ENCODE peak calls at places on chromosomes 16 and 17, in six cellular contexts. S, Z, W, A, G and H are unnamed samples.

GRCh38 chr17:46264456-46265198 is 30.3 kb upstream of the LRRC37A start:
- DNase-seq in S (peak; percentile 71), Z (no peak), A (peak; percentile 60), W (no peak), G (peak; percentile 91), H (peak; percentile 84)

GRCh38 chr17:74531231-74531761 is at the start of gene CD300LB:
- DNase-seq in Z (no peak), G (no peak), S (no peak), A (no peak), W (peak; percentile 3), H (no peak)

GRCh38 chr16:48559462-48560211 is 50.3 kb downstream of the N4BP1 start:
- DNase-seq in W (no peak), A (no peak), S (no peak), Z (no peak), G (no peak), H (no peak)

GRCh38 chr16:30985401-30986128 is 558 bp downstream of the HSD3B7 start:
- DNase-seq in Z (no peak), A (peak; percentile 54), S (peak; percentile 16), G (no peak), W (no peak), H (no peak)

GRCh38 chr17:32142038-32142856 is at the start of gene RHOT1:
- DNase-seq in A (peak; percentile 87), W (peak; percentile 72), S (peak; percentile 84), Z (peak; percentile 85), G (peak; percentile 92), H (peak; percentile 76)

GRCh38 chr17:83089322-83090156 is 10.1 kb downstream of the METRNL start:
- DNase-seq in A (no peak), S (no peak), G (no peak), Z (no peak), W (no peak), H (no peak)

GRCh38 chr17:29243792-29244191 is 2.9 kb upstream of the CRYBA1 start:
- DNase-seq in W (no peak), Z (peak; percentile 45), A (peak; percentile 52), S (no peak), G (peak; percentile 66), H (no peak)

GRCh38 chr17:64787255-64787920 is 125.3 kb upstream of the SMURF2 start:
- DNase-seq in Z (no peak), G (no peak), A (no peak), W (no peak), S (no peak), H (no peak)

GRCh38 chr16:30353438-30354129 is 1.5 kb downstream of the CD2BP2 start:
- DNase-seq in G (no peak), S (no peak), Z (no peak), A (no peak), W (no peak), H (no peak)

GRCh38 chr17:81084691-81085419 is 49.9 kb downstream of the BAIAP2 start:
- DNase-seq in Z (no peak), S (no peak), W (no peak), G (no peak), A (no peak), H (no peak)

GRCh38 chr16:30741461-30741914 is 6.7 kb upstream of the PHKG2 start:
- DNase-seq in W (no peak), A (peak; percentile 78), Z (no peak), S (peak; percentile 83), G (peak; percentile 92), H (peak; percentile 86)

GRCh38 chr16:13895516-13895915 is 24.4 kb upstream of the ERCC4 start:
- DNase-seq in A (no peak), S (no peak), W (no peak), G (no peak), Z (no peak), H (no peak)

GRCh38 chr17:50110591-50111349 is 15.6 kb downstream of the PDK2 start:
- DNase-seq in A (no peak), Z (no peak), W (no peak), S (no peak), G (no peak), H (no peak)

GRCh38 chr17:43905985-43906852 is 1.1 kb downstream of the MPP2 start:
- DNase-seq in S (peak; percentile 58), W (peak; percentile 50), A (peak; percentile 82), Z (no peak), G (peak; percentile 58), H (peak; percentile 47)

GRCh38 chr16:4060823-4061222 is 55.4 kb downstream of the ADCY9 start:
- DNase-seq in W (no peak), G (no peak), Z (no peak), S (no peak), A (no peak), H (no peak)

GRCh38 chr17:56313201-56313600 is 159.9 kb downstream of the ANKFN1 start:
- DNase-seq in A (no peak), Z (no peak), G (no peak), W (no peak), S (peak; percentile 10), H (no peak)

GRCh38 chr17:6088141-6088540 is 18.0 kb downstream of the WSCD1 start:
- DNase-seq in G (no peak), A (no peak), S (no peak), W (no peak), Z (no peak), H (no peak)

GRCh38 chr17:65170839-65171238 is 33.7 kb downstream of the RGS9 start:
- DNase-seq in S (peak; percentile 37), W (no peak), G (peak; percentile 80), Z (no peak), A (no peak), H (no peak)

GRCh38 chr16:81251871-81252270 is 13.4 kb downstream of the BCO1 start:
- DNase-seq in W (no peak), S (peak; percentile 64), G (peak; percentile 42), A (peak; percentile 37), Z (no peak), H (no peak)

GRCh38 chr17:27323538-27324212 is 29.8 kb downstream of the WSB1 start:
- DNase-seq in A (peak; percentile 78), W (no peak), S (peak; percentile 83), G (peak; percentile 79), Z (no peak), H (peak; percentile 51)

GRCh38 chr16:4576008-4576407 is 19.9 kb downstream of the C16orf96 start:
- DNase-seq in A (no peak), W (no peak), Z (no peak), G (no peak), S (no peak), H (no peak)

GRCh38 chr17:2023692-2024571 is 1.2 kb downstream of the RTN4RL1 start:
- DNase-seq in S (peak; percentile 35), Z (peak; percentile 24), G (peak; percentile 68), A (peak; percentile 42), W (peak; percentile 48), H (no peak)

GRCh38 chr16:30615358-30616076 is 5.3 kb upstream of the ZNF689 start:
- DNase-seq in G (peak; percentile 50), Z (peak; percentile 80), W (peak; percentile 60), S (peak; percentile 12), A (peak; percentile 17), H (no peak)

GRCh38 chr17:324151-324571 is 28.4 kb downstream of the RPH3AL start:
- DNase-seq in Z (no peak), W (no peak), A (no peak), G (no peak), S (no peak), H (no peak)

GRCh38 chr16:17992416-17992815 is 344.1 kb downstream of the NPIPA8 start:
- DNase-seq in G (no peak), A (no peak), W (no peak), S (no peak), Z (no peak), H (no peak)

GRCh38 chr17:57954421-57955182 is 610 bp downstream of the CUEDC1 start:
- DNase-seq in A (peak; percentile 85), W (no peak), Z (no peak), S (peak; percentile 65), G (no peak), H (peak; percentile 88)

GRCh38 chr17:64054304-64054703 is 33.9 kb upstream of the ICAM2 start:
- DNase-seq in A (no peak), W (no peak), Z (no peak), G (no peak), S (no peak), H (no peak)

GRCh38 chr17:34206569-34206968 is 48.5 kb upstream of the CCL2 start:
- DNase-seq in Z (no peak), G (no peak), W (no peak), A (no peak), S (peak; percentile 56), H (no peak)

GRCh38 chr17:8041249-8041928 is 2.5 kb downstream of the ALOX15B start:
- DNase-seq in G (peak; percentile 98), Z (peak; percentile 69), W (peak; percentile 36), A (peak; percentile 69), S (peak; percentile 90), H (peak; percentile 49)

GRCh38 chr17:48429638-48430586 is at the start of gene SKAP1:
- DNase-seq in W (peak; percentile 72), G (no peak), A (no peak), Z (peak; percentile 73), S (no peak), H (no peak)

GRCh38 chr16:80663078-80663477 is 122.3 kb downstream of the DYNLRB2 start:
- DNase-seq in Z (peak; percentile 58), S (no peak), W (no peak), G (no peak), A (no peak), H (no peak)

GRCh38 chr17:72304859-72305258 is 184.0 kb downstream of the SOX9 start:
- DNase-seq in A (no peak), S (no peak), Z (no peak), G (no peak), W (no peak), H (no peak)